ENCODE peak calls at places on chromosomes 13 and 19, in five cellular contexts. One of them, this sample, is unnamed.

GRCh38 chr13:51000058-51000457 is 90.5 kb downstream of the RNASEH2B start:
- DNase-seq in H9: no peak
- DNase-seq in CD8-positive, alpha-beta T cell: no peak
- DNase-seq in fibroblast of villous mesenchyme: no peak
- DNase-seq in cardiac muscle cell: peak; percentile 47
- DNase-seq in this sample: no peak

GRCh38 chr13:40366119-40366518 is 300.3 kb downstream of the FOXO1 start:
- DNase-seq in CD8-positive, alpha-beta T cell: no peak
- DNase-seq in fibroblast of villous mesenchyme: no peak
- DNase-seq in H9: no peak
- DNase-seq in cardiac muscle cell: no peak
- DNase-seq in this sample: no peak

GRCh38 chr13:111882351-111882750 is 184.6 kb upstream of the SOX1 start:
- DNase-seq in fibroblast of villous mesenchyme: no peak
- DNase-seq in H9: no peak
- DNase-seq in cardiac muscle cell: no peak
- DNase-seq in CD8-positive, alpha-beta T cell: peak; percentile 21
- DNase-seq in this sample: no peak

GRCh38 chr19:12766051-12766521 is 9.3 kb downstream of the HOOK2 start:
- DNase-seq in H9: peak; percentile 89
- DNase-seq in fibroblast of villous mesenchyme: peak; percentile 84
- DNase-seq in CD8-positive, alpha-beta T cell: peak; percentile 89
- DNase-seq in cardiac muscle cell: peak; percentile 88
- DNase-seq in this sample: peak; percentile 71

GRCh38 chr13:113967206-113967720 is 6.6 kb downstream of the C13orf46 start:
- DNase-seq in cardiac muscle cell: no peak
- DNase-seq in fibroblast of villous mesenchyme: no peak
- DNase-seq in CD8-positive, alpha-beta T cell: no peak
- DNase-seq in H9: no peak
- DNase-seq in this sample: no peak

GRCh38 chr19:480016-480855 is 16.1 kb upstream of the MADCAM1 start:
- DNase-seq in H9: peak; percentile 82
- DNase-seq in fibroblast of villous mesenchyme: peak; percentile 70
- DNase-seq in cardiac muscle cell: peak; percentile 84
- DNase-seq in CD8-positive, alpha-beta T cell: peak; percentile 66
- DNase-seq in this sample: peak; percentile 55

GRCh38 chr13:40672310-40673060 is 6.0 kb upstream of the FOXO1 start:
- DNase-seq in CD8-positive, alpha-beta T cell: no peak
- DNase-seq in fibroblast of villous mesenchyme: peak; percentile 80
- DNase-seq in H9: no peak
- DNase-seq in cardiac muscle cell: no peak
- DNase-seq in this sample: peak; percentile 87

GRCh38 chr13:79485014-79485441 is 4.1 kb downstream of the NDFIP2 start:
- DNase-seq in fibroblast of villous mesenchyme: peak; percentile 83
- DNase-seq in H9: no peak
- DNase-seq in CD8-positive, alpha-beta T cell: no peak
- DNase-seq in cardiac muscle cell: no peak
- DNase-seq in this sample: peak; percentile 81

GRCh38 chr19:4120531-4120930 is 3.4 kb downstream of the MAP2K2 start:
- DNase-seq in H9: no peak
- DNase-seq in fibroblast of villous mesenchyme: peak; percentile 57
- DNase-seq in cardiac muscle cell: no peak
- DNase-seq in CD8-positive, alpha-beta T cell: no peak
- DNase-seq in this sample: peak; percentile 89

GRCh38 chr13:44410328-44410859 is 36.8 kb downstream of the SERP2 start:
- DNase-seq in CD8-positive, alpha-beta T cell: no peak
- DNase-seq in fibroblast of villous mesenchyme: no peak
- DNase-seq in H9: no peak
- DNase-seq in cardiac muscle cell: no peak
- DNase-seq in this sample: no peak

GRCh38 chr13:23778007-23778687 is 111.1 kb downstream of the MIPEP start:
- DNase-seq in CD8-positive, alpha-beta T cell: no peak
- DNase-seq in cardiac muscle cell: no peak
- DNase-seq in H9: no peak
- DNase-seq in fibroblast of villous mesenchyme: peak; percentile 74
- DNase-seq in this sample: peak; percentile 24
- TF ChIP-seq CTCF in CD8-positive, alpha-beta T cell: no peak
- TF ChIP-seq CTCF in cardiac muscle cell: peak; percentile 29
- TF ChIP-seq CTCF in H9: no peak
- TF ChIP-seq CTCF in fibroblast of villous mesenchyme: peak; percentile 22
- TF ChIP-seq CTCF in this sample: peak; percentile 37

GRCh38 chr19:40571831-40572495 is 4.7 kb upstream of the SHKBP1 start:
- DNase-seq in H9: no peak
- DNase-seq in CD8-positive, alpha-beta T cell: no peak
- DNase-seq in fibroblast of villous mesenchyme: no peak
- DNase-seq in cardiac muscle cell: no peak
- DNase-seq in this sample: no peak

GRCh38 chr19:40567040-40567749 is 9.5 kb upstream of the SHKBP1 start:
- DNase-seq in CD8-positive, alpha-beta T cell: no peak
- DNase-seq in fibroblast of villous mesenchyme: no peak
- DNase-seq in cardiac muscle cell: no peak
- DNase-seq in H9: no peak
- DNase-seq in this sample: peak; percentile 6

GRCh38 chr19:40571005-40571318 is 5.7 kb upstream of the SHKBP1 start:
- DNase-seq in fibroblast of villous mesenchyme: no peak
- DNase-seq in H9: no peak
- DNase-seq in CD8-positive, alpha-beta T cell: no peak
- DNase-seq in cardiac muscle cell: no peak
- DNase-seq in this sample: no peak

GRCh38 chr19:40567750-40568494 is 8.8 kb upstream of the SHKBP1 start:
- DNase-seq in H9: no peak
- DNase-seq in cardiac muscle cell: no peak
- DNase-seq in CD8-positive, alpha-beta T cell: no peak
- DNase-seq in fibroblast of villous mesenchyme: no peak
- DNase-seq in this sample: no peak

GRCh38 chr19:40570313-40571004 is 6.2 kb upstream of the SHKBP1 start:
- DNase-seq in fibroblast of villous mesenchyme: peak; percentile 99
- DNase-seq in cardiac muscle cell: peak; percentile 100
- DNase-seq in CD8-positive, alpha-beta T cell: peak; percentile 94
- DNase-seq in H9: peak; percentile 100
- DNase-seq in this sample: peak; percentile 99
- TF ChIP-seq CTCF in fibroblast of villous mesenchyme: no peak
- TF ChIP-seq CTCF in cardiac muscle cell: no peak
- TF ChIP-seq CTCF in CD8-positive, alpha-beta T cell: no peak
- TF ChIP-seq CTCF in H9: no peak
- TF ChIP-seq CTCF in this sample: no peak

GRCh38 chr13:76884167-76884566 is 2.0 kb downstream of the KCTD12 start:
- DNase-seq in cardiac muscle cell: peak; percentile 73
- DNase-seq in fibroblast of villous mesenchyme: peak; percentile 34
- DNase-seq in CD8-positive, alpha-beta T cell: no peak
- DNase-seq in H9: peak; percentile 78
- DNase-seq in this sample: peak; percentile 50
- TF ChIP-seq CTCF in cardiac muscle cell: peak; percentile 68
- TF ChIP-seq CTCF in fibroblast of villous mesenchyme: peak; percentile 42
- TF ChIP-seq CTCF in CD8-positive, alpha-beta T cell: no peak
- TF ChIP-seq CTCF in H9: peak; percentile 63
- TF ChIP-seq CTCF in this sample: peak; percentile 49

GRCh38 chr19:17496337-17496997 is 15.0 kb upstream of the PGLS start:
- DNase-seq in CD8-positive, alpha-beta T cell: peak; percentile 85
- DNase-seq in fibroblast of villous mesenchyme: peak; percentile 72
- DNase-seq in H9: peak; percentile 90
- DNase-seq in cardiac muscle cell: peak; percentile 79
- DNase-seq in this sample: peak; percentile 69
- TF ChIP-seq CTCF in CD8-positive, alpha-beta T cell: peak; percentile 90
- TF ChIP-seq CTCF in fibroblast of villous mesenchyme: peak; percentile 95
- TF ChIP-seq CTCF in H9: peak; percentile 99
- TF ChIP-seq CTCF in cardiac muscle cell: peak; percentile 97
- TF ChIP-seq CTCF in this sample: peak; percentile 85

GRCh38 chr19:18280247-18281081 is 958 bp downstream of the JUND start:
- DNase-seq in H9: peak; percentile 60
- DNase-seq in CD8-positive, alpha-beta T cell: peak; percentile 92
- DNase-seq in fibroblast of villous mesenchyme: peak; percentile 76
- DNase-seq in cardiac muscle cell: peak; percentile 79
- DNase-seq in this sample: peak; percentile 66
- TF ChIP-seq CTCF in H9: no peak
- TF ChIP-seq CTCF in CD8-positive, alpha-beta T cell: no peak
- TF ChIP-seq CTCF in fibroblast of villous mesenchyme: no peak
- TF ChIP-seq CTCF in cardiac muscle cell: no peak
- TF ChIP-seq CTCF in this sample: no peak

GRCh38 chr13:39052944-39053343 is 14.7 kb downstream of the NHLRC3 start:
- DNase-seq in CD8-positive, alpha-beta T cell: no peak
- DNase-seq in cardiac muscle cell: no peak
- DNase-seq in fibroblast of villous mesenchyme: no peak
- DNase-seq in H9: no peak
- DNase-seq in this sample: no peak
- TF ChIP-seq CTCF in CD8-positive, alpha-beta T cell: no peak
- TF ChIP-seq CTCF in cardiac muscle cell: no peak
- TF ChIP-seq CTCF in fibroblast of villous mesenchyme: no peak
- TF ChIP-seq CTCF in H9: no peak
- TF ChIP-seq CTCF in this sample: no peak